ENCODE peak calls at places on chromosomes 13 and 19, in five cellular contexts. O is mesendoderm, E is IMR-90, X is H1, V is mesenchymal stem cell. N is an unnamed sample.

GRCh38 chr13:31111136-31111535 is 50.6 kb downstream of the HSPH1 start:
- DNase-seq in O (no peak), E (peak; percentile 65), X (no peak), V (no peak), N (no peak)

GRCh38 chr13:28607187-28607955 is 51.6 kb upstream of the POMP start:
- DNase-seq in O (no peak), E (no peak), X (no peak), V (no peak), N (no peak)

GRCh38 chr13:67075239-67075638 is 154.9 kb downstream of the PCDH9 start:
- DNase-seq in O (no peak), E (peak; percentile 15), X (no peak), V (no peak), N (no peak)

GRCh38 chr13:56900549-56901279 is 240.0 kb upstream of the PRR20A start:
- DNase-seq in O (no peak), E (no peak), X (no peak), V (no peak), N (no peak)

GRCh38 chr19:4583961-4584669 is 24.6 kb upstream of the SEMA6B start:
- DNase-seq in O (peak; percentile 54), E (no peak), X (peak; percentile 95), V (peak; percentile 47), N (peak; percentile 71)

GRCh38 chr19:18501832-18502231 is 20.0 kb downstream of the ELL start:
- DNase-seq in O (no peak), E (no peak), X (no peak), V (no peak), N (no peak)

GRCh38 chr19:55549500-55550320 is 4.4 kb upstream of the SBK3 start:
- DNase-seq in O (peak; percentile 49), E (peak; percentile 93), X (peak; percentile 80), V (peak; percentile 58), N (peak; percentile 67)

GRCh38 chr19:41366089-41366488 is 2.1 kb upstream of the B9D2 start:
- DNase-seq in O (no peak), E (no peak), X (no peak), V (no peak), N (no peak)

GRCh38 chr19:5693195-5694166 is 3.4 kb downstream of the RPL36 start:
- DNase-seq in O (no peak), E (no peak), X (no peak), V (no peak), N (no peak)

GRCh38 chr13:113144255-113144629 is 14.2 kb upstream of the PROZ start:
- DNase-seq in O (no peak), E (no peak), X (peak; percentile 32), V (no peak), N (no peak)

GRCh38 chr19:5560156-5560555 is 7.6 kb downstream of the TINCR start:
- DNase-seq in O (no peak), E (no peak), X (no peak), V (no peak), N (no peak)

GRCh38 chr13:59472134-59472533 is 691.6 kb downstream of the DIAPH3 start:
- DNase-seq in O (no peak), E (peak; percentile 61), X (no peak), V (no peak), N (no peak)

GRCh38 chr13:25493930-25494707 is 122.3 kb downstream of the ATP8A2 start:
- DNase-seq in O (peak; percentile 34), E (no peak), X (no peak), V (no peak), N (no peak)

GRCh38 chr19:18587962-18588610 is 512 bp upstream of the REX1BD start:
- DNase-seq in O (no peak), E (no peak), X (no peak), V (no peak), N (no peak)

GRCh38 chr13:111143875-111144540 is 28.9 kb downstream of the ARHGEF7 start:
- DNase-seq in O (no peak), E (no peak), X (no peak), V (no peak), N (no peak)

GRCh38 chr19:14775855-14776254 is 2.5 kb downstream of the ADGRE2 start:
- DNase-seq in O (no peak), E (no peak), X (peak; percentile 60), V (no peak), N (no peak)

GRCh38 chr13:27374650-27375049 is 49.8 kb upstream of the GTF3A start:
- DNase-seq in O (peak; percentile 88), E (peak; percentile 88), X (no peak), V (peak; percentile 87), N (peak; percentile 51)

GRCh38 chr13:98162935-98163334 is 14.1 kb downstream of the RNF113B start:
- DNase-seq in O (no peak), E (no peak), X (no peak), V (no peak), N (no peak)

GRCh38 chr13:109146912-109147624 is 517.7 kb downstream of the MYO16 start:
- DNase-seq in O (no peak), E (peak; percentile 89), X (no peak), V (peak; percentile 84), N (no peak)

GRCh38 chr13:110716235-110716505 is 2.7 kb downstream of the ING1 start:
- DNase-seq in O (peak; percentile 69), E (no peak), X (no peak), V (peak; percentile 56), N (no peak)

GRCh38 chr19:53809518-53810186 is 14.5 kb downstream of the NLRP12 start:
- DNase-seq in O (peak; percentile 80), E (no peak), X (peak; percentile 90), V (no peak), N (no peak)

GRCh38 chr13:80469841-80470378 is 129.0 kb upstream of the SPRY2 start:
- DNase-seq in O (no peak), E (peak; percentile 31), X (no peak), V (peak; percentile 92), N (no peak)

GRCh38 chr19:13143135-13143534 is 7.0 kb downstream of the STX10 start:
- DNase-seq in O (no peak), E (peak; percentile 82), X (no peak), V (peak; percentile 75), N (no peak)

GRCh38 chr13:77544365-77544764 is 8.9 kb downstream of the SCEL start:
- DNase-seq in O (no peak), E (no peak), X (no peak), V (peak; percentile 16), N (no peak)

GRCh38 chr19:4909172-4909896 is at the start of gene UHRF1:
- DNase-seq in O (peak; percentile 40), E (no peak), X (peak; percentile 54), V (no peak), N (no peak)

GRCh38 chr19:39878398-39878797 is 32.2 kb upstream of the FBL start:
- DNase-seq in O (no peak), E (no peak), X (no peak), V (no peak), N (no peak)

GRCh38 chr19:4183967-4184717 is 1.7 kb downstream of the ANKRD24 start:
- DNase-seq in O (no peak), E (no peak), X (no peak), V (no peak), N (no peak)

GRCh38 chr19:38375098-38375493 is 725 bp downstream of the PSMD8 start:
- DNase-seq in O (no peak), E (peak; percentile 11), X (no peak), V (no peak), N (no peak)

GRCh38 chr13:99215466-99215865 is 14.8 kb downstream of the UBAC2 start:
- DNase-seq in O (no peak), E (no peak), X (no peak), V (no peak), N (no peak)

GRCh38 chr13:32316476-32316875 is 1.2 kb downstream of the BRCA2 start:
- DNase-seq in O (no peak), E (no peak), X (no peak), V (peak; percentile 13), N (no peak)

GRCh38 chr19:35155981-35156672 is 1.6 kb downstream of the FXYD5 start:
- DNase-seq in O (no peak), E (no peak), X (no peak), V (no peak), N (no peak)
- H3K4me3 ChIP-seq in O (no peak overlapping the region), E (no peak overlapping the region), X (no peak overlapping the region), V (no peak overlapping the region), N (no peak overlapping the region)

GRCh38 chr13:46860734-46861133 is 36.1 kb downstream of the HTR2A start:
- DNase-seq in O (no peak), E (no peak), X (no peak), V (no peak), N (no peak)

GRCh38 chr13:46866150-46866549 is 30.7 kb downstream of the HTR2A start:
- DNase-seq in O (peak; percentile 86), E (peak; percentile 63), X (no peak), V (peak; percentile 96), N (no peak)

GRCh38 chr13:46861959-46862358 is 34.9 kb downstream of the HTR2A start:
- DNase-seq in O (no peak), E (no peak), X (no peak), V (no peak), N (no peak)

GRCh38 chr13:46864941-46865340 is 31.9 kb downstream of the HTR2A start:
- DNase-seq in O (no peak), E (no peak), X (no peak), V (no peak), N (no peak)
- H3K4me2 ChIP-seq in O (no peak overlapping the region), E (no peak overlapping the region), X (no peak overlapping the region), V (no peak overlapping the region), N (no peak overlapping the region)

GRCh38 chr19:10270616-10271394 is at the start of gene ICAM1:
- DNase-seq in O (peak; percentile 79), E (peak; percentile 66), X (peak; percentile 87), V (peak; percentile 94), N (no peak)
- H2BK15ac ChIP-seq in O (no peak within 1 kb of the TSS), E (no peak within 1 kb of the TSS), X (peak within 1 kb of the TSS; percentile 81), V (peak within 1 kb of the TSS; percentile 75), N (peak within 1 kb of the TSS; percentile 99)

GRCh38 chr19:47848425-47848824 is 10.6 kb upstream of the TPRX2 start:
- DNase-seq in O (no peak), E (no peak), X (no peak), V (no peak), N (no peak)
- H3K4me3 ChIP-seq in O (no peak overlapping the region), E (no peak overlapping the region), X (peak overlapping the region; percentile 38), V (no peak overlapping the region), N (no peak overlapping the region)

DNA sequence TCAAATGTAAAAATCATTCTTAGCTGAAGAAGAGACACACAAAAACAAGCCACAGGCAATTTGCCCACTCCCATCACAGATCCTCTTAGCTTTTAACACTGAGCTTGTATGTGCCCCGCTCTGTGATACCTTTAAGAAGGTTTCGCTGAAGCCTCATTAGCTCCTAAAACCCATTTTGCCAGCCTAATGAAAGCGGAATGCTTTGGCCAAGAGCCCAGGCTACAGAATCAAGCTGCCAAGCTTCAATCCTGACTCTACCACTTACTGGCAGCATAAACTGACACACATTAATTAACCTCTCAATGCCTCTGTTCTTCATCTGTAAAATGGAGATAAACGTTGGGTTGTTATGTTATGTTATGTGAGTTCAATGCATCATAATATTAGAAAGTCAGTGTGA is 10.5 kb downstream of the ZNF112 start:
- DNase-seq in O (no peak), E (no peak), X (no peak), V (no peak), N (no peak)
- H3K4me2 ChIP-seq in O (no peak overlapping the region), E (no peak overlapping the region), X (no peak overlapping the region), V (no peak overlapping the region), N (no peak overlapping the region)

DNA sequence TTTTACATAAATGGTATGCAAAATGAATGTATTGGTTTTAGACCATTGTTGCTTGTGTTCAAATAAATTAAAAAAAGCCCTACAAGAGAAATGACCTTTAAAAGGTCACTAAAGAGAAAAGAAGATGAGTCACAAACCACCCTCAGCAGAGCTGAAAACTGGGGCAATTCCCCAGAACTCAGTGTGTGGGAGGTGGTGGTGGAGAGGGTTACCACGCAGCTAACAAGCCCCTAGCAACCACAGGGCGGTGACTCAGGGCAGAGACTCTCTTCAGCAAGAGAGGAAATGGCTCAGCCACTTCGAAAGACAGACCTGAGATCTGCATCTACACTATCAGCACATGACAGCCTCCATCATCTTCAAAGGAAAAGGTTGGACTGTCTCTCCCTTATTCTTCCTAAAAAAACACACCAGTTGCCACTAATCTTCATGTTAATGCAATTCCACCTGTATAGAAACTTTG is 29.4 kb upstream of the NDFIP2 start:
- DNase-seq in O (peak; percentile 83), E (peak; percentile 92), X (no peak), V (peak; percentile 96), N (no peak)
- H2BK15ac ChIP-seq in O (no peak overlapping the region), E (no peak overlapping the region), X (no peak overlapping the region), V (peak overlapping the region; percentile 69), N (no peak overlapping the region)

N was measured in neuronal stem cell.